ENCODE peak calls at places on chromosomes 13 and 19, in seven cellular contexts. M, R, F, K, I, O and Q are unnamed samples.

GRCh38 chr13:68697551-68697950 is 1410.1 kb upstream of the ATXN8OS start:
- DNase-seq in M (no peak), R (no peak), F (no peak), K (no peak), I (no peak), O (no peak), Q (peak)

GRCh38 chr13:96575423-96576320 is 418.6 kb downstream of the OXGR1 start:
- DNase-seq in M (no peak), R (no peak), F (no peak), K (peak), I (no peak), O (peak), Q (no peak)

GRCh38 chr19:29289020-29289419 is 76.1 kb upstream of the UQCRFS1 start:
- DNase-seq in M (no peak), R (no peak), F (no peak), K (peak), I (no peak), O (no peak), Q (no peak)

GRCh38 chr19:35267818-35268545 is 780 bp upstream of the USF2 start:
- DNase-seq in M (peak), R (peak), F (peak), K (no peak), I (peak), O (peak), Q (peak)

GRCh38 chr13:114132419-114133121 is at the start of gene RASA3:
- DNase-seq in M (peak), R (peak), F (peak), K (no peak), I (peak), O (no peak), Q (peak)

GRCh38 chr13:96403241-96403640 is 313.3 kb downstream of the HS6ST3 start:
- DNase-seq in M (no peak), R (no peak), F (no peak), K (no peak), I (no peak), O (no peak), Q (no peak)

GRCh38 chr13:65149687-65150086 is 2080.4 kb downstream of the PCDH9 start:
- DNase-seq in M (peak), R (no peak), F (no peak), K (no peak), I (no peak), O (no peak), Q (no peak)

GRCh38 chr19:48836089-48837017 is at the start of gene HSD17B14:
- DNase-seq in M (no peak), R (peak), F (peak), K (peak), I (peak), O (no peak), Q (no peak)

GRCh38 chr19:34075661-34076091 is 96.6 kb upstream of the LSM14A start:
- DNase-seq in M (no peak), R (no peak), F (no peak), K (no peak), I (no peak), O (no peak), Q (no peak)

GRCh38 chr19:33796164-33797100 is at the start of gene KCTD15:
- DNase-seq in M (no peak), R (peak), F (peak), K (no peak), I (peak), O (no peak), Q (no peak)

GRCh38 chr13:32409561-32410440 is 18.1 kb downstream of the N4BP2L1 start:
- DNase-seq in M (no peak), R (no peak), F (no peak), K (no peak), I (peak), O (no peak), Q (no peak)

GRCh38 chr19:12796146-12797071 is 5.1 kb downstream of the JUNB start:
- DNase-seq in M (peak), R (peak), F (peak), K (no peak), I (peak), O (peak), Q (no peak)

GRCh38 chr13:107339209-107339608 is 771.3 kb upstream of the ARGLU1 start:
- DNase-seq in M (no peak), R (no peak), F (no peak), K (no peak), I (no peak), O (no peak), Q (peak)

GRCh38 chr13:102567857-102568256 is 28.9 kb upstream of the TPP2 start:
- DNase-seq in M (no peak), R (no peak), F (no peak), K (no peak), I (no peak), O (no peak), Q (no peak)

GRCh38 chr19:44809856-44810554 is 1.1 kb downstream of the BCAM start:
- DNase-seq in M (no peak), R (no peak), F (no peak), K (no peak), I (no peak), O (no peak), Q (no peak)

GRCh38 chr19:41299755-41300089 is 10.2 kb upstream of the CCDC97 start:
- DNase-seq in M (no peak), R (no peak), F (peak), K (no peak), I (no peak), O (peak), Q (no peak)

GRCh38 chr19:13420780-13421179 is 85.5 kb downstream of the CACNA1A start:
- DNase-seq in M (no peak), R (no peak), F (no peak), K (no peak), I (no peak), O (no peak), Q (no peak)

GRCh38 chr13:85816413-85816812 is 17.2 kb upstream of the SLITRK6 start:
- DNase-seq in M (no peak), R (no peak), F (no peak), K (no peak), I (no peak), O (no peak), Q (no peak)

GRCh38 chr13:27419333-27419732 is 5.1 kb upstream of the GTF3A start:
- DNase-seq in M (no peak), R (no peak), F (no peak), K (no peak), I (no peak), O (no peak), Q (no peak)

GRCh38 chr19:34734601-34735103 is 609 bp downstream of the ZNF181 start:
- DNase-seq in M (no peak), R (peak), F (peak), K (no peak), I (no peak), O (no peak), Q (no peak)

GRCh38 chr13:79225487-79226232 is 180.4 kb downstream of the RBM26 start:
- DNase-seq in M (no peak), R (no peak), F (no peak), K (no peak), I (no peak), O (no peak), Q (no peak)

GRCh38 chr13:101535192-101535746 is 82.8 kb downstream of the ITGBL1 start:
- DNase-seq in M (no peak), R (no peak), F (no peak), K (no peak), I (no peak), O (no peak), Q (no peak)

GRCh38 chr13:106796280-106797047 is 228.5 kb upstream of the ARGLU1 start:
- DNase-seq in M (no peak), R (no peak), F (no peak), K (no peak), I (no peak), O (no peak), Q (no peak)

GRCh38 chr13:51549050-51549449 is 35.2 kb upstream of the WDFY2 start:
- DNase-seq in M (peak), R (peak), F (no peak), K (no peak), I (no peak), O (no peak), Q (no peak)

GRCh38 chr13:112893570-112894422 is 75.2 kb upstream of the MCF2L start:
- DNase-seq in M (peak), R (peak), F (peak), K (no peak), I (peak), O (no peak), Q (peak)

GRCh38 chr19:35154535-35155406 is at the start of gene FXYD5:
- DNase-seq in M (peak), R (peak), F (peak), K (peak), I (peak), O (peak), Q (peak)

GRCh38 chr13:25654332-25654731 is 282.6 kb downstream of the ATP8A2 start:
- DNase-seq in M (no peak), R (no peak), F (no peak), K (no peak), I (no peak), O (no peak), Q (no peak)

GRCh38 chr19:27909861-27910260 is 1303.1 kb downstream of the UQCRFS1 start:
- DNase-seq in M (no peak), R (no peak), F (no peak), K (no peak), I (no peak), O (no peak), Q (no peak)

DNA sequence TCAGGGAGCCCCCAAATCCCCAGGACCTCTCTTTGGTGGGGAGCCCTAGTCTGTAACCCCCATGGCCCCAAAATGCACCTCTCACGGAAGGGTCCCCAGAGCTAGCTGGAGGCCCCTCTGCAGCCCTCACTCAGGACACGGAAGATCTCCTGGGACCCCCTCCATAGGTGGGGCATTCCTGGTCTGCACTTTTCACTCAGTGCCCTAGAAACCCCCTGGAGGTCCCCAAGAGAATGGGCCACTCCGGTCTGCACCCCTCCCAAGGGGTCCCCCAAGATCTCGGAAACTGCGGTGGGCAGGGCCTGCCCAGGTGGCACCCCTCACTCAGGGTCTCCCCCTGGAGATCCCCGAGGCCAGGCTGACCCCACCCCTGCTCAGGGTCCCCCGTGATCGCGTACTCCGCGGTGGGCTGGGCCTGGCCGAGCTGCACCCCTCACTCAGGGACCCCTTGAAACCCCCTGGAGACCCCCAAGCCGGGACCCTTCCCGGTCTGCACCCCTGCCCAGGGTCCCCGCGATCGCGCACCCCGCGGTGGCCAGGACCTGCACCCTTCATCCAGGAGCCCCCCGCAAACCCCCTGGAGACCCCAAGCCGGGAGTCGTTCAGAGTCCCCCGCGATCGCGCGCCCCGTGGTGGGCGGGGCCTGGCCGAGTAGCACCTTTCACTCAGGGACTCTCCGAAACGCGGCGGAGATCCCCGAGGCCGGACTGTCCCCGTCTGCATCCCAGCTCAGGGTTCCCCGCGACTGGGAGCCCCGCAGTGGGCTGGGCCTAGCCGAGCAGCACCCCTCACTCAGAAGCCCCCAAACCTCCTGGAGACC is 1.1 kb downstream of the LMNB2 start:
- DNase-seq in M (peak), R (no peak), F (peak), K (no peak), I (no peak), O (no peak), Q (peak)
- TF ChIP-seq POLR2A in M (no peak), R (no peak), F (no peak), K (no peak), I (no peak), O (no peak), Q (no peak)

DNA sequence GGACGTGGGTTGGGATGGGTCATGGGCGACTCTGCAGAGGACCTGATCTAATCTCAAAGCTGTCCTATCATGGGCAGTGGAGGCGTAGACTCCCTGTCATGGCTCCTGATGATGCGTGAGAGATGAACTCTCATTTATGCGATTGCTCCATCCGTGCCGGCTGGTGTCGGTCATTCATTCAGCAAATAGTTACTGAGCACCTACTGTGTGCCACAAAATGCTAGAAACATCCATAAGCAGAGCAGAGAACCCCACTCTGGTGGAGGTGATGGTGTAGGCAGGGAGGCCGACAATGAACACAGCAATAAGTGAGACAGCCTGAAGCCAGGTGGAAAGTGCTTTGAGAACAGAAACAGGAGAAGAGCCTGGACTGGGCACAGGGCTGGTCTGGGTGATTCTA is 1.7 kb upstream of the REXO1 start:
- DNase-seq in M (no peak), R (no peak), F (no peak), K (no peak), I (no peak), O (no peak), Q (no peak)
- TF ChIP-seq POLR2A in M (no peak), R (no peak), F (no peak), K (no peak), I (no peak), O (no peak), Q (no peak)

GRCh38 chr13:45451282-45451681 is 13.5 kb upstream of the COG3 start:
- DNase-seq in M (no peak), R (no peak), F (no peak), K (no peak), I (no peak), O (no peak), Q (no peak)

GRCh38 chr13:45446181-45446580 is 18.6 kb upstream of the COG3 start:
- DNase-seq in M (no peak), R (no peak), F (no peak), K (no peak), I (no peak), O (no peak), Q (no peak)

GRCh38 chr13:45448965-45449559 is 15.7 kb upstream of the COG3 start:
- DNase-seq in M (no peak), R (no peak), F (no peak), K (no peak), I (no peak), O (no peak), Q (no peak)

GRCh38 chr13:45445053-45445452 is 19.7 kb upstream of the COG3 start:
- DNase-seq in M (no peak), R (no peak), F (no peak), K (no peak), I (no peak), O (no peak), Q (no peak)

DNA sequence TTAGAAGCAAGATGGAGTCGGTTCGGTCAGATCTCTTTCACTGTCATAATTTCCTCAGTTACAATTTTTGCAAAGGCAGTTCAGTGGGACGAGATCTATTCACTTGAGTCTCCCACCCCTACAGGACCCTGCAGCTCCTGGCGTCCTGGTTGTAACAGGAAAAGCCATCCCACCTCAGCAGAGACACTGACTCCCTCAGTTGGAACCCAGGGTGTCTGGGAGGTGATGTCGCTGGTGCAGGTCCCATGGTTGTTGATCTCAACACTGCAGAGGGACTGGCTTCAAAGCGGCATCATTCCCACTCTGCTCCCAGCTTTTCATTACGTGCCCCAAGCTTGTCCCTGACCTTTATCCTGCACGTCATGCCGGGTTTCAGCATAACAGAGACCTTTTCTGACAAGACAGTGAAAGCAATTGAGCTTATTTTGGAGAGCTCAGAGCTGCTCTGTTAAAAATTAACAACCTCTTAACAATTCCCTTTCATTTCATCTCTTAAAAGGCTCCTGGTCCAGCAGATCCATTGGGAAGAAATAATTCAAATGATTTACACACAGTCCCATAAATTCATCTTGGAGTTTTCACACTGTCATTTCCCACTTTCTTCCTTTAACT is 17.6 kb upstream of the COG3 start:
- DNase-seq in M (no peak), R (no peak), F (no peak), K (no peak), I (peak), O (no peak), Q (no peak)
- TF ChIP-seq POLR2A in M (no peak), R (no peak), F (no peak), K (no peak), I (peak), O (no peak), Q (no peak)

GRCh38 chr19:50025022-50025793 is at the start of gene VRK3:
- DNase-seq in M (peak), R (peak), F (peak), K (peak), I (peak), O (peak), Q (peak)
- TF ChIP-seq POLR2A in M (no peak), R (peak), F (peak), K (peak), I (peak), O (peak), Q (peak)

GRCh38 chr19:6801397-6802086 is 29.0 kb downstream of the VAV1 start:
- DNase-seq in M (peak), R (peak), F (peak), K (no peak), I (peak), O (peak), Q (peak)
- TF ChIP-seq POLR2A in M (no peak), R (no peak), F (peak), K (no peak), I (no peak), O (no peak), Q (no peak)

DNA sequence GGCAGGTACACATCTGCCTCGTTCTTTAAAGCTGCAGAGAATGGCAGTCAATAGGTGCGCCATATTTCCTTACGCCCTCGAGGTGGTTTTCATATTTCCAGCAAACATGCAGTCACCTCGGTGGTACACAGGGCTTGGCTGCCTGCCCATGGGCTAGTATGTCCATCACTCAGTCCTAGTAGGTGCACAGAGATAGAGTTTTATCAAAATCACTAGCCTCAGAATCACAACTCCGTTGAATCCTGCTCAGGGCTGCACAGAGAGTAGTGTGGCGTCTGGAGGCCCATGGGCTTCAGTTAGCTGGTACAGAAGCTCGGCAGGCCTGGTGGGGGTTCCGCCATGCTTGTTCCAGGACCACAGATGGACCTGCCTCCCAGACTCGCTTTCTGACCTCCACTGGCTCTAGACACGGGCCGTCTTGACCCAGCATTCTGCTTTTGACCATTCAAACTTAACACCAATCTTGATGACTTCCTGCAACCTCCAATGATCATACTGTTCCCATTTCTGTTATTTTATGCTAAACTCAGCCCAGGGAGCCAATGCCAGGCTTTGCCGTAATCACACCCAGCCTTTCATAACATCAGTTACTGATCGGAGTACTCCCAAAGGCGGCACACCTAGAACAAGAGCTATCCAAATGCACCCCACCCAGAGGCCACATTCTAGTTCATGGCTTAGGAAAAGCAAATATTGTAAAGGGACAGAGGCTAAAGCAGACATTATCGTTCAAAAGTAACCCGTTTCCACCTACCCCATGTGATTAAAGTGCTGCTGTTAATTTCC is 120.4 kb downstream of the RAB20 start:
- DNase-seq in M (no peak), R (no peak), F (peak), K (no peak), I (no peak), O (no peak), Q (no peak)
- TF ChIP-seq POLR2A in M (no peak), R (no peak), F (no peak), K (no peak), I (no peak), O (no peak), Q (no peak)

DNA sequence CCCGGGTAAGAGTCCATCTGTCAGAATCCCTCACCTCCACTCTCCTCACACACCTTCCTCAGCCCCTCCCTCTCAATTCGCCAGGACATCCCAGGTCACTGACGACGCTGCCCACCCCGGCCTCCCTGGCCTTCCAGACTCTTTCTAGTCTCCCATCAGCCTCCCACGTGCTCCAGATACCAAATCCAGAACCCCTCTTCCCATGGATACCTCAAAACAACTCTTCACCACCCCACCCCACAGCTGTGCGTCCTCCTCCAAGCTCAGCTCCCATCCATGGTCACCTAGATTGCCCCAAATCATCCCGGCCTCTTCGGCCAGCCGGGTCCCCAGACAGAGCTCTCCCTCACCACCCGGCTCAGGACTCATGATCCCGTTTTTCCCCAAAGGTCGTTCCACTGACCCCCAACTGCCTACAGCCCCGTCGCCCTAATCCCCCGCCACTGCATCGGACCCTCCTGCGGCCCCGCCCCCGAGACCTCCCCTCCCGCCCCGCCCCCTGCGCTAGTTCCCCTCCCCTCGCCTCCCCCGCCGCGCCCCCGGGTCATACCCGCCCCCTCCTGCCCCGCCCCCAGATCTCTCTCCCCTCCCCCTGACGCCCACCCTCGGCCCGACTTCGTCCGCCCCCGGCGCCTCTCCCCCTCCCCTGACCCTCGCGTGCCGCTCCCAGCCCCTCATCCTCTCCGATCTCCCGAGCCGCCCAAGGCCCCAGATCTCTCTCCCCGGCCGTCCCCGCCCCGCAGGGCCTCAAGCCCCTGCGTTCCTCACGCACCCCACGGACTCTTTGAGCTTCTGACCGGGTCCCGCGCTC is 546 bp downstream of the UBXN6 start:
- DNase-seq in M (peak), R (no peak), F (peak), K (no peak), I (no peak), O (no peak), Q (no peak)
- TF ChIP-seq POLR2A in M (no peak), R (no peak), F (no peak), K (no peak), I (no peak), O (no peak), Q (no peak)